ENCODE peak calls at places on chromosomes 7 and 10, in four cellular contexts. M, X, L and H are unnamed samples.

GRCh38 chr7:1900847-1901246 is 230.8 kb downstream of the ELFN1 start:
- DNase-seq in M (no peak), X (no peak), L (no peak), H (no peak)

GRCh38 chr7:41336981-41337380 is 365.9 kb downstream of the INHBA start:
- DNase-seq in L (no peak), X (no peak), M (no peak), H (no peak)

GRCh38 chr7:149334930-149335329 is 72.9 kb downstream of the ZNF783 start:
- DNase-seq in X (no peak), L (no peak), M (no peak), H (no peak)

GRCh38 chr10:126734957-126735356 is 64.5 kb upstream of the C10orf90 start:
- DNase-seq in M (no peak), X (no peak), L (no peak), H (no peak)

GRCh38 chr10:84224411-84225028 is 824 bp downstream of the LRIT2 start:
- DNase-seq in L (no peak), X (no peak), M (no peak), H (no peak)

GRCh38 chr10:97689637-97690036 is 2.6 kb upstream of the AVPI1 start:
- DNase-seq in L (peak; percentile 59), X (no peak), M (peak; percentile 55), H (no peak)

GRCh38 chr10:116787893-116788665 is 45.7 kb upstream of the HSPA12A start:
- DNase-seq in X (no peak), L (peak; percentile 58), M (peak; percentile 49), H (peak; percentile 88)

GRCh38 chr7:150361807-150362621 is 6.6 kb upstream of the REPIN1 start:
- DNase-seq in L (no peak), M (no peak), X (no peak), H (no peak)

GRCh38 chr7:142301923-142302550 is 44.2 kb upstream of the PRSS58 start:
- DNase-seq in M (no peak), X (no peak), L (peak; percentile 22), H (peak; percentile 22)

GRCh38 chr7:34320926-34321609 is 336.9 kb upstream of the NPSR1 start:
- DNase-seq in L (peak; percentile 54), X (peak; percentile 58), M (peak; percentile 82), H (peak; percentile 78)

GRCh38 chr7:49766966-49767365 is 6.5 kb upstream of the VWC2 start:
- DNase-seq in L (no peak), X (no peak), M (no peak), H (no peak)

GRCh38 chr10:45514283-45515270 is 140.6 kb downstream of the ALOX5 start:
- DNase-seq in L (no peak), X (no peak), M (no peak), H (peak; percentile 65)

DNA sequence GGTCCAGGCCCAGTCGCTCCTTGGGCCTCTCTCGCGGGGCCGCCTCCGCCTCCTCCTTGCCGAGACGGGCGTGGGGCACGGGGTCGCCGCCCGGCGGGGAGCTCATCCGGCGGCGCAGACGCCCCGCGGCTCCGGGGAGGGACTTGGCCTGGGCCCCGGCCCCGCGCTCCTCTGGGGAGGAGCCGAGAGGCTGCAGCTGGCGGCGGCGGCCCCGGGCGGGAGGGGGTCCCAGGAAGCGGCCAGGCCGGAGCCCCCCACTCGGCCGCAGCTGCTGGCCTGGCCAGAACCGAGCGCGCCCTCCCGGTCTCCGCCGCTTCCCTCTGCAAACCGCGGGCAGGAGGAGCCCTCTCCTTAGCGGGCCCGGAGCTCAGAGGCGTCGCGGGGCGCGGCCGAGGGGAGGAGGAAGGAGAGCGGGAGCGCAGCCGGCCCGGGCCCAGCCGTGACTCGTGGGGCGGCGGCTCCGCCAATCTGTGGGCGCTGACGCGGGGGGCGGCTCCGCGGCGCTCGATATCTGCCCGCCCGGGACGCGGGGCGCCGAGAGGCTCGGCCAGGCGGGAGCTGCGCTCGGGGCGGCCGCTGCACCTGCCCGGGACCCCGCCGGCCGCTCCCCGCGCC is at the start of gene FAM20C:
- DNase-seq in M (peak; percentile 91), X (no peak), L (peak; percentile 23), H (peak; percentile 91)
- TF ChIP-seq REST in M (no peak), X (no peak), L (no peak), H (no peak)

DNA sequence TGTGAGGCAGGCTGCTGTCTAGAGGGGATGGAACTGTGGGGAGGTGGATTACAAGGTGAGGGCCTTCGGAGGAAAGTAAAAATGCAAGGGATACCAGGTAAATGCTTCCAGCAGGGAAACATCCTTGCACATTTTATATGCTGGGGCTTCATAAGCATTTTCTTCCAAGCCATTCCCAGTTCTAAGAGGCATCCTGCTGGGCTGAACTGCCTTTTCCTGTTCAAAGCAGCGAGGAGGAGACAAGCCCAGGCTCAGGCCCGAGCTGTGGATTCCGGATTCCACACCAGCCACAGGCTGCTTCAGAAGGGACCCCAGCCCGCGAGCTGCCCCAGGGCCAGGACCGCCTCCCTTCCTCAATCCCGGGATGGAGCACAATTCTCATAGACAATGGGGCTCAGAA is 249.7 kb downstream of the TNS3 start:
- DNase-seq in M (no peak), L (no peak), X (no peak), H (no peak)
- TF ChIP-seq REST in M (no peak), L (no peak), X (no peak), H (no peak)

GRCh38 chr7:139895141-139895829 is 66.2 kb downstream of the TBXAS1 start:
- DNase-seq in M (no peak), L (no peak), X (no peak), H (no peak)

GRCh38 chr7:139897422-139898085 is 68.5 kb downstream of the TBXAS1 start:
- DNase-seq in M (no peak), L (no peak), X (no peak), H (no peak)

GRCh38 chr7:139899328-139900020 is 70.4 kb downstream of the TBXAS1 start:
- DNase-seq in M (no peak), X (no peak), L (no peak), H (no peak)

GRCh38 chr7:139896288-139896687 is 67.2 kb downstream of the TBXAS1 start:
- DNase-seq in L (no peak), X (no peak), M (no peak), H (no peak)

DNA sequence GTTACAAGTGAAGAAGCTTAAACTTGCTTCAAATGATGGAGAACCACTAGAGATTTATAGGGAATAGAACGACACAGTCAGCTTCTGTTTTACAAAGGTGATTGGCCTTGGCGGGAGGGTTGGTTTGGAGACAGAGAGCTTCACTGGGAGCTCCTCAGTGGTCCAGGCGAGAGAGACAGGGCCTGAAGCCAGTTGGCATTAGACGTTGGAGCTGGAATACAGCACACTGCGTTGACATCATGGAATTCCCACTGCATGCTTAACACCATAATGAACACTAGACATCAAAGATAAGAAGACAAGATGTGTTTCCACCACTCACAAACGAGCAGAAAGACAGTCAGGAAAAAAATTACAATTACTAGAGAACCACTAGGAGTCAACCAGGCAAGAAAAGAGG is 67.8 kb downstream of the TBXAS1 start:
- DNase-seq in M (no peak), X (no peak), L (no peak), H (no peak)
- TF ChIP-seq REST in M (no peak), X (no peak), L (no peak), H (no peak)

GRCh38 chr10:89966211-89966610 is 264.8 kb downstream of the KIF20B start:
- DNase-seq in L (no peak), X (no peak), M (no peak), H (no peak)
- TF ChIP-seq REST in L (no peak), X (no peak), M (no peak), H (no peak)

DNA sequence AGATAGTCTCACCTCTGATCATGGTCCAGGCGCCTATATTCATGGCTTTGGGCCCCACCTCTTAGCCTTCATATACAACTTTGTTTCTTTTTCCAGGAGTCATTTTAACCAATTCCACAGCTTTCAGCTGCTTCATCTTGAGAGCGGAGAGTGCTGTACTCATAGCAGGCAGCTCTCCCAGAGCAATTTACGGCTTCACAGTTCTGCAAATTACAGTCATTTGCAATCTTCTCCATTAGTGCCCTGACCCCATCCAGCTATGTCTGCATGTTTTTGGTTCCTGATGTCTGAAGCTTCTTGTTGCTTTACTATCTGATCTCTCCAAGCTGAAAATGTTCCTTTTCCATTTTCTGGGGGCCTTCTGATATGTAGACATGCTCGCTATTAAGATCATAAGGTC is 18.0 kb upstream of the MEST start:
- DNase-seq in X (no peak), M (no peak), L (no peak), H (no peak)
- TF ChIP-seq REST in X (no peak), M (no peak), L (no peak), H (no peak)

GRCh38 chr10:133277277-133277992 is 767 bp upstream of the ADAM8 start:
- DNase-seq in M (no peak), L (no peak), X (no peak), H (no peak)
- TF ChIP-seq REST in M (no peak), L (no peak), X (no peak), H (no peak)